ENCODE peak calls at places on chromosomes 4 and X, in nine cellular contexts. D is stimulated activated CD4-positive, alpha-beta T cell treated with anti-CD3 and anti-CD28 coated beads, Interleukin-15, amount 100 ng/mL, for 1 hour; N is activated CD4-positive, alpha-beta T cell treated with anti-CD3 and anti-CD28 coated beads, Interleukin-2, amount 10 ng/mL, durations not matched to agents 7 days and 5 days; I is mucosa of descending colon; S is ACHN; B is cardiac septum; M is NCI-H1092 treated with DMSO at 0.1 percent for 48 hours; X is Ammon's horn; T is posterior cingulate gyrus. E is an unnamed sample.
A peak's percentile ranks its signal among the peaks of the same experiment; 100 is the strongest.

GRCh38 chr4:25451676-25452075 is 74.6 kb downstream of the ANAPC4 start:
- DNase-seq in D (no peak), N (no peak), I (no peak), S (no peak), B (no peak), M (no peak), X (no peak), T (no peak), E (no peak)

GRCh38 chrX:50450324-50450723 is 20.3 kb downstream of the DGKK start:
- DNase-seq in D (no peak), N (no peak), I (no peak), S (no peak), B (no peak), M (no peak), X (no peak), T (no peak), E (no peak)

GRCh38 chrX:136856527-136856926 is 24.0 kb downstream of the RBMX start:
- DNase-seq in D (no peak), N (no peak), I (no peak), S (no peak), B (no peak), M (no peak), X (peak; percentile 9), T (no peak), E (no peak)

GRCh38 chrX:1246816-1247215 is 21.8 kb upstream of the CSF2RA start:
- DNase-seq in D (peak; percentile 77), N (peak; percentile 82), I (peak; percentile 76), S (peak; percentile 48), B (peak; percentile 85), M (peak; percentile 33), X (peak; percentile 51), T (peak; percentile 38), E (peak; percentile 70)

GRCh38 chr4:21304061-21304541 is 603.8 kb downstream of the PACRGL start:
- DNase-seq in D (no peak), N (no peak), I (no peak), S (no peak), B (no peak), M (peak; percentile 54), X (peak; percentile 40), T (peak; percentile 32), E (no peak)

GRCh38 chr4:85084371-85085170 is 118.1 kb upstream of the WDFY3 start:
- DNase-seq in D (no peak), N (peak; percentile 48), I (peak; percentile 73), S (peak; percentile 65), B (no peak), M (peak; percentile 35), X (peak; percentile 83), T (no peak), E (peak; percentile 62)

GRCh38 chr4:170773709-170774273 is 684.0 kb upstream of the AADAT start:
- DNase-seq in D (no peak), N (no peak), I (no peak), S (no peak), B (no peak), M (no peak), X (no peak), T (no peak), E (no peak)

GRCh38 chr4:88765729-88766128 is 68.1 kb upstream of the NAP1L5 start:
- DNase-seq in D (no peak), N (no peak), I (no peak), S (peak; percentile 84), B (peak; percentile 76), M (no peak), X (no peak), T (no peak), E (no peak)

GRCh38 chrX:431032-431431 is 44.3 kb upstream of the PPP2R3B start:
- DNase-seq in D (no peak), N (no peak), I (no peak), S (no peak), B (no peak), M (no peak), X (no peak), T (no peak), E (no peak)

GRCh38 chr4:124499266-124499665 is 213.3 kb downstream of the ANKRD50 start:
- DNase-seq in D (no peak), N (no peak), I (no peak), S (no peak), B (no peak), M (peak; percentile 6), X (no peak), T (no peak), E (no peak)

GRCh38 chr4:9867746-9868425 is 86.5 kb downstream of the DRD5 start:
- DNase-seq in D (no peak), N (no peak), I (no peak), S (no peak), B (no peak), M (peak; percentile 83), X (no peak), T (no peak), E (no peak)

GRCh38 chrX:42739771-42740170 is 38.2 kb downstream of the PPP1R2C start:
- DNase-seq in D (no peak), N (no peak), I (no peak), S (no peak), B (no peak), M (no peak), X (no peak), T (no peak), E (no peak)

GRCh38 chr4:120034913-120035312 is 31.7 kb downstream of the MAD2L1 start:
- DNase-seq in D (no peak), N (no peak), I (no peak), S (no peak), B (no peak), M (no peak), X (no peak), T (no peak), E (no peak)

GRCh38 chr4:139242511-139243051 is 37.4 kb downstream of the MGARP start:
- DNase-seq in D (no peak), N (no peak), I (no peak), S (peak; percentile 64), B (no peak), M (no peak), X (no peak), T (no peak), E (no peak)

GRCh38 chr4:96162631-96163030 is 322.7 kb downstream of the PDHA2 start:
- DNase-seq in D (no peak), N (no peak), I (no peak), S (no peak), B (no peak), M (no peak), X (no peak), T (no peak), E (no peak)

GRCh38 chr4:184924516-184924915 is 93.8 kb upstream of the HELT start:
- DNase-seq in D (no peak), N (no peak), I (no peak), S (no peak), B (no peak), M (no peak), X (no peak), T (no peak), E (no peak)

GRCh38 chrX:44202596-44202995 is 140.9 kb downstream of the EFHC2 start:
- DNase-seq in D (no peak), N (no peak), I (no peak), S (no peak), B (no peak), M (no peak), X (no peak), T (no peak), E (no peak)

GRCh38 chr4:78634011-78634664 is 82.6 kb downstream of the ANXA3 start:
- DNase-seq in D (no peak), N (no peak), I (no peak), S (no peak), B (no peak), M (no peak), X (peak; percentile 86), T (peak; percentile 65), E (no peak)

GRCh38 chrX:11540532-11541377 is 125.0 kb downstream of the ARHGAP6 start:
- DNase-seq in D (no peak), N (no peak), I (peak; percentile 2), S (no peak), B (no peak), M (no peak), X (no peak), T (no peak), E (no peak)

GRCh38 chr4:5757091-5757490 is 46.1 kb downstream of the EVC start:
- DNase-seq in D (no peak), N (no peak), I (no peak), S (no peak), B (no peak), M (no peak), X (no peak), T (no peak), E (no peak)